ENCODE peak calls at places on chromosomes 3 and 15, in eight cellular contexts. D is left ventricle myocardium inferior; S is astrocyte; C is neural progenitor cell; E is HuH-7.5; A is IMR-90; J is pons; B is activated CD4-positive, alpha-beta T cell treated with anti-CD3 and anti-CD28 coated beads, Interleukin-2, amount 50 U/mL, for 1 hour. P is an unnamed sample.

GRCh38 chr15:66985653-66986052 is 79.7 kb upstream of the SMAD3 start:
- DNase-seq in S (no peak), E (no peak), J (no peak), D (no peak), B (no peak), A (no peak), C (no peak), P (no peak)

GRCh38 chr3:71931930-71932329 is 147.0 kb upstream of the PROK2 start:
- DNase-seq in C (no peak), S (no peak), A (no peak), D (no peak), J (no peak), E (no peak), B (no peak), P (no peak)

GRCh38 chr3:53804697-53805462 is 41.3 kb downstream of the CHDH start:
- DNase-seq in S (peak; percentile 67), A (peak; percentile 80), C (no peak), E (no peak), D (no peak), J (no peak), B (no peak), P (no peak)

GRCh38 chr15:52234596-52235541 is 43.7 kb upstream of the GNB5 start:
- DNase-seq in D (no peak), C (no peak), A (no peak), S (no peak), J (no peak), B (peak; percentile 18), E (no peak), P (no peak)

GRCh38 chr3:39011191-39011736 is 40.5 kb downstream of the SCN11A start:
- DNase-seq in J (peak; percentile 10), C (no peak), A (no peak), S (no peak), B (no peak), D (no peak), E (no peak), P (no peak)

GRCh38 chr3:195451373-195452000 is 8.7 kb upstream of the ACAP2 start:
- DNase-seq in A (no peak), B (no peak), S (no peak), E (no peak), C (peak; percentile 56), J (no peak), D (no peak), P (peak; percentile 83)

GRCh38 chr15:98881526-98882517 is 125.8 kb downstream of the PGPEP1L start:
- DNase-seq in B (no peak), D (no peak), E (no peak), S (peak; percentile 60), C (peak; percentile 54), A (peak; percentile 72), J (peak; percentile 68), P (peak; percentile 11)

GRCh38 chr3:7669641-7670040 is 808.7 kb downstream of the GRM7 start:
- DNase-seq in J (peak; percentile 89), S (no peak), D (no peak), A (no peak), C (no peak), E (no peak), B (no peak), P (no peak)

GRCh38 chr3:183210862-183211341 is 42.2 kb upstream of the B3GNT5 start:
- DNase-seq in S (no peak), E (no peak), D (no peak), J (peak; percentile 78), A (no peak), C (no peak), B (no peak), P (no peak)

GRCh38 chr15:50886611-50887350 is 21.7 kb upstream of the AP4E1 start:
- DNase-seq in S (no peak), D (no peak), C (no peak), J (no peak), E (no peak), A (no peak), B (no peak), P (no peak)

GRCh38 chr3:73365756-73366397 is 258.9 kb downstream of the PDZRN3 start:
- DNase-seq in J (peak; percentile 78), D (peak; percentile 72), B (no peak), S (peak; percentile 70), C (no peak), A (peak; percentile 71), E (no peak), P (no peak)

GRCh38 chr3:177525987-177526712 is 328.9 kb upstream of the TBL1XR1 start:
- DNase-seq in D (no peak), A (no peak), B (no peak), E (no peak), J (peak; percentile 59), S (peak; percentile 98), C (no peak), P (peak; percentile 18)

GRCh38 chr3:166453472-166453871 is 616.2 kb upstream of the BCHE start:
- DNase-seq in B (no peak), A (no peak), C (no peak), J (no peak), S (no peak), D (no peak), E (peak; percentile 32), P (no peak)

GRCh38 chr3:38689346-38689745 is 39.9 kb upstream of the SCN5A start:
- DNase-seq in C (no peak), A (no peak), S (no peak), B (no peak), E (no peak), J (no peak), D (no peak), P (no peak)

GRCh38 chr3:152836269-152836668 is 1.3 kb downstream of the P2RY1 start:
- DNase-seq in E (no peak), J (no peak), D (no peak), A (no peak), C (peak; percentile 7), B (no peak), S (no peak), P (no peak)

GRCh38 chr3:150583028-150583427 is 20.1 kb upstream of the SELENOT start:
- DNase-seq in C (no peak), J (no peak), A (no peak), S (no peak), E (no peak), D (no peak), B (no peak), P (no peak)

GRCh38 chr3:129943020-129943419 is 31.5 kb upstream of the TRH start:
- DNase-seq in J (no peak), C (no peak), B (no peak), D (no peak), A (no peak), E (no peak), S (no peak), P (no peak)

GRCh38 chr15:47983533-47983932 is 137.3 kb upstream of the SLC24A5 start:
- DNase-seq in S (no peak), B (no peak), C (peak; percentile 9), D (no peak), E (no peak), J (no peak), A (no peak), P (no peak)

GRCh38 chr3:179186426-179186825 is 38.3 kb downstream of the PIK3CA start:
- DNase-seq in J (no peak), B (no peak), C (no peak), D (no peak), E (no peak), A (no peak), S (peak; percentile 38), P (no peak)

P was measured in NCI-H774.